ENCODE peak calls at places on chromosomes 1 and 21, in six cellular contexts. One of them, this sample, is unnamed.

GRCh38 chr1:211198880-211199279 is 60.3 kb upstream of the RCOR3 start:
- DNase-seq in nephron progenitor cell: no peak
- DNase-seq in stimulated activated CD4-positive, alpha-beta T cell treated with anti-CD3 and anti-CD28 coated beads, Interleukin-2, amount 100 ng/mL, for 48 hours: no peak
- DNase-seq in PC-9: no peak
- DNase-seq in iris pigment epithelial cell: no peak
- DNase-seq in anterior cingulate cortex: no peak
- DNase-seq in this sample: no peak

GRCh38 chr1:28646040-28646439 is 2.4 kb upstream of the RNU11 start:
- DNase-seq in stimulated activated CD4-positive, alpha-beta T cell treated with anti-CD3 and anti-CD28 coated beads, Interleukin-2, amount 100 ng/mL, for 48 hours: no peak
- DNase-seq in PC-9: no peak
- DNase-seq in nephron progenitor cell: no peak
- DNase-seq in anterior cingulate cortex: no peak
- DNase-seq in iris pigment epithelial cell: peak; percentile 70
- DNase-seq in this sample: no peak

GRCh38 chr21:28640326-28640725 is 352.4 kb downstream of the LTN1 start:
- DNase-seq in iris pigment epithelial cell: no peak
- DNase-seq in stimulated activated CD4-positive, alpha-beta T cell treated with anti-CD3 and anti-CD28 coated beads, Interleukin-2, amount 100 ng/mL, for 48 hours: no peak
- DNase-seq in nephron progenitor cell: no peak
- DNase-seq in PC-9: no peak
- DNase-seq in anterior cingulate cortex: no peak
- DNase-seq in this sample: no peak

GRCh38 chr1:67619080-67619479 is 65.9 kb upstream of the GADD45A start:
- DNase-seq in stimulated activated CD4-positive, alpha-beta T cell treated with anti-CD3 and anti-CD28 coated beads, Interleukin-2, amount 100 ng/mL, for 48 hours: no peak
- DNase-seq in iris pigment epithelial cell: peak; percentile 43
- DNase-seq in nephron progenitor cell: no peak
- DNase-seq in PC-9: no peak
- DNase-seq in anterior cingulate cortex: no peak
- DNase-seq in this sample: no peak

GRCh38 chr1:232403017-232403714 is 226.8 kb downstream of the SIPA1L2 start:
- DNase-seq in nephron progenitor cell: no peak
- DNase-seq in PC-9: no peak
- DNase-seq in iris pigment epithelial cell: no peak
- DNase-seq in anterior cingulate cortex: no peak
- DNase-seq in stimulated activated CD4-positive, alpha-beta T cell treated with anti-CD3 and anti-CD28 coated beads, Interleukin-2, amount 100 ng/mL, for 48 hours: no peak
- DNase-seq in this sample: no peak

GRCh38 chr1:39063191-39063590 is 37.0 kb downstream of the NDUFS5 start:
- DNase-seq in iris pigment epithelial cell: no peak
- DNase-seq in nephron progenitor cell: no peak
- DNase-seq in PC-9: no peak
- DNase-seq in anterior cingulate cortex: no peak
- DNase-seq in stimulated activated CD4-positive, alpha-beta T cell treated with anti-CD3 and anti-CD28 coated beads, Interleukin-2, amount 100 ng/mL, for 48 hours: no peak
- DNase-seq in this sample: no peak

GRCh38 chr1:117695796-117696505 is 90.1 kb downstream of the TENT5C start:
- DNase-seq in stimulated activated CD4-positive, alpha-beta T cell treated with anti-CD3 and anti-CD28 coated beads, Interleukin-2, amount 100 ng/mL, for 48 hours: no peak
- DNase-seq in iris pigment epithelial cell: peak; percentile 95
- DNase-seq in anterior cingulate cortex: no peak
- DNase-seq in PC-9: no peak
- DNase-seq in nephron progenitor cell: no peak
- DNase-seq in this sample: no peak

GRCh38 chr1:172360511-172360910 is 60.0 kb upstream of the C1orf105 start:
- DNase-seq in stimulated activated CD4-positive, alpha-beta T cell treated with anti-CD3 and anti-CD28 coated beads, Interleukin-2, amount 100 ng/mL, for 48 hours: no peak
- DNase-seq in nephron progenitor cell: no peak
- DNase-seq in anterior cingulate cortex: no peak
- DNase-seq in iris pigment epithelial cell: no peak
- DNase-seq in PC-9: peak; percentile 78
- DNase-seq in this sample: no peak

GRCh38 chr1:181726608-181727007 is 243.3 kb downstream of the CACNA1E start:
- DNase-seq in anterior cingulate cortex: no peak
- DNase-seq in stimulated activated CD4-positive, alpha-beta T cell treated with anti-CD3 and anti-CD28 coated beads, Interleukin-2, amount 100 ng/mL, for 48 hours: no peak
- DNase-seq in nephron progenitor cell: no peak
- DNase-seq in PC-9: no peak
- DNase-seq in iris pigment epithelial cell: no peak
- DNase-seq in this sample: no peak

GRCh38 chr1:203172184-203173115 is 3.2 kb downstream of the MYBPH start:
- DNase-seq in iris pigment epithelial cell: peak; percentile 43
- DNase-seq in nephron progenitor cell: peak; percentile 61
- DNase-seq in stimulated activated CD4-positive, alpha-beta T cell treated with anti-CD3 and anti-CD28 coated beads, Interleukin-2, amount 100 ng/mL, for 48 hours: peak; percentile 56
- DNase-seq in anterior cingulate cortex: no peak
- DNase-seq in PC-9: peak; percentile 46
- DNase-seq in this sample: peak; percentile 97

GRCh38 chr21:36725793-36726386 is 27.0 kb downstream of the SIM2 start:
- DNase-seq in nephron progenitor cell: no peak
- DNase-seq in PC-9: no peak
- DNase-seq in iris pigment epithelial cell: no peak
- DNase-seq in anterior cingulate cortex: no peak
- DNase-seq in stimulated activated CD4-positive, alpha-beta T cell treated with anti-CD3 and anti-CD28 coated beads, Interleukin-2, amount 100 ng/mL, for 48 hours: no peak
- DNase-seq in this sample: no peak

GRCh38 chr1:7703321-7704213 is 67.5 kb upstream of the VAMP3 start:
- DNase-seq in PC-9: no peak
- DNase-seq in stimulated activated CD4-positive, alpha-beta T cell treated with anti-CD3 and anti-CD28 coated beads, Interleukin-2, amount 100 ng/mL, for 48 hours: no peak
- DNase-seq in nephron progenitor cell: peak; percentile 70
- DNase-seq in anterior cingulate cortex: peak; percentile 30
- DNase-seq in iris pigment epithelial cell: no peak
- DNase-seq in this sample: peak; percentile 70

GRCh38 chr1:27413004-27413403 is 20.6 kb downstream of the GPR3 start:
- DNase-seq in anterior cingulate cortex: no peak
- DNase-seq in stimulated activated CD4-positive, alpha-beta T cell treated with anti-CD3 and anti-CD28 coated beads, Interleukin-2, amount 100 ng/mL, for 48 hours: no peak
- DNase-seq in nephron progenitor cell: no peak
- DNase-seq in iris pigment epithelial cell: no peak
- DNase-seq in PC-9: no peak
- DNase-seq in this sample: no peak

GRCh38 chr1:212688338-212689047 is 11.1 kb downstream of the BATF3 start:
- DNase-seq in anterior cingulate cortex: no peak
- DNase-seq in nephron progenitor cell: no peak
- DNase-seq in stimulated activated CD4-positive, alpha-beta T cell treated with anti-CD3 and anti-CD28 coated beads, Interleukin-2, amount 100 ng/mL, for 48 hours: no peak
- DNase-seq in iris pigment epithelial cell: peak; percentile 44
- DNase-seq in PC-9: no peak
- DNase-seq in this sample: no peak

GRCh38 chr1:23422313-23422877 is 2.2 kb downstream of the TCEA3 start:
- DNase-seq in stimulated activated CD4-positive, alpha-beta T cell treated with anti-CD3 and anti-CD28 coated beads, Interleukin-2, amount 100 ng/mL, for 48 hours: peak; percentile 27
- DNase-seq in nephron progenitor cell: peak; percentile 23
- DNase-seq in iris pigment epithelial cell: peak; percentile 81
- DNase-seq in PC-9: no peak
- DNase-seq in anterior cingulate cortex: no peak
- DNase-seq in this sample: no peak

GRCh38 chr1:232422098-232422497 is 207.8 kb downstream of the SIPA1L2 start:
- DNase-seq in anterior cingulate cortex: no peak
- DNase-seq in stimulated activated CD4-positive, alpha-beta T cell treated with anti-CD3 and anti-CD28 coated beads, Interleukin-2, amount 100 ng/mL, for 48 hours: no peak
- DNase-seq in iris pigment epithelial cell: peak; percentile 42
- DNase-seq in PC-9: no peak
- DNase-seq in nephron progenitor cell: no peak
- DNase-seq in this sample: no peak

GRCh38 chr21:24260751-24261150 is 1346.5 kb downstream of the MRPL39 start:
- DNase-seq in nephron progenitor cell: no peak
- DNase-seq in stimulated activated CD4-positive, alpha-beta T cell treated with anti-CD3 and anti-CD28 coated beads, Interleukin-2, amount 100 ng/mL, for 48 hours: no peak
- DNase-seq in anterior cingulate cortex: no peak
- DNase-seq in PC-9: no peak
- DNase-seq in iris pigment epithelial cell: no peak
- DNase-seq in this sample: no peak

This sample was measured in WERI-Rb-1.